ENCODE peak calls at places on chromosomes 6 and 20, in ten cellular contexts. Z, D, N, X, K, O, Q, I, S and C are unnamed samples.

GRCh38 chr20:49367113-49367512 is 89.3 kb upstream of the ZNFX1 start:
- DNase-seq in Z (no peak), D (no peak), N (no peak), X (no peak), K (no peak), O (no peak), Q (no peak), I (no peak), S (no peak), C (no peak)

GRCh38 chr6:156827382-156827781 is 50.2 kb downstream of the ARID1B start:
- DNase-seq in Z (no peak), D (no peak), N (no peak), X (no peak), K (peak; percentile 41), O (no peak), Q (peak; percentile 12), I (no peak), S (no peak), C (peak; percentile 40)

GRCh38 chr20:973785-974194 is 28.3 kb downstream of the RSPO4 start:
- DNase-seq in Z (peak; percentile 64), D (no peak), N (peak; percentile 42), X (no peak), K (peak; percentile 59), O (peak; percentile 72), Q (peak; percentile 52), I (no peak), S (peak; percentile 19), C (peak; percentile 35)

GRCh38 chr6:116004841-116005507 is 55.7 kb downstream of the FRK start:
- DNase-seq in Z (no peak), D (no peak), N (no peak), X (peak; percentile 73), K (no peak), O (no peak), Q (no peak), I (no peak), S (no peak), C (no peak)

GRCh38 chr6:137095651-137096238 is 51.0 kb upstream of the IL20RA start:
- DNase-seq in Z (no peak), D (no peak), N (no peak), X (no peak), K (no peak), O (peak; percentile 64), Q (no peak), I (no peak), S (no peak), C (no peak)

GRCh38 chr6:5782783-5783567 is 223.8 kb downstream of the NRN1 start:
- DNase-seq in Z (no peak), D (no peak), N (no peak), X (peak; percentile 61), K (no peak), O (no peak), Q (no peak), I (no peak), S (no peak), C (no peak)

GRCh38 chr20:38098952-38099351 is 65.4 kb downstream of the RPRD1B start:
- DNase-seq in Z (no peak), D (no peak), N (no peak), X (no peak), K (no peak), O (no peak), Q (no peak), I (no peak), S (no peak), C (no peak)

GRCh38 chr6:142300758-142301251 is 1.0 kb upstream of the ADGRG6 start:
- DNase-seq in Z (peak; percentile 42), D (no peak), N (peak; percentile 81), X (peak; percentile 13), K (peak; percentile 7), O (no peak), Q (peak; percentile 35), I (no peak), S (peak; percentile 59), C (peak; percentile 82)

GRCh38 chr6:82957171-82957894 is 108.3 kb downstream of the UBE3D start:
- DNase-seq in Z (no peak), D (no peak), N (no peak), X (no peak), K (peak; percentile 42), O (no peak), Q (peak; percentile 60), I (no peak), S (no peak), C (no peak)

GRCh38 chr20:48606117-48606840 is 221.5 kb downstream of the PREX1 start:
- DNase-seq in Z (no peak), D (no peak), N (no peak), X (no peak), K (no peak), O (no peak), Q (no peak), I (no peak), S (no peak), C (no peak)

GRCh38 chr6:91539451-91539850 is 952.6 kb upstream of the MAP3K7 start:
- DNase-seq in Z (no peak), D (no peak), N (no peak), X (no peak), K (no peak), O (no peak), Q (no peak), I (no peak), S (no peak), C (no peak)

GRCh38 chr6:166382500-166382932 is 224 bp downstream of the MPC1 start:
- DNase-seq in Z (no peak), D (peak; percentile 5), N (no peak), X (no peak), K (no peak), O (no peak), Q (no peak), I (no peak), S (no peak), C (no peak)